ENCODE peak calls at places on chromosomes 4 and X, in ten cellular contexts. U, B, T, J, D, H, I, K, Q and F are unnamed samples.

GRCh38 chr4:31360786-31361185 is 640.6 kb downstream of the PCDH7 start:
- DNase-seq in U (no peak), B (peak; percentile 89), T (no peak), J (no peak), D (no peak), H (no peak), I (peak; percentile 97), K (no peak), Q (no peak), F (no peak)

GRCh38 chrX:28099166-28099565 is 117.9 kb upstream of the DCAF8L1 start:
- DNase-seq in U (no peak), B (no peak), T (no peak), J (no peak), D (no peak), H (no peak), I (peak; percentile 57), K (no peak), Q (no peak), F (no peak)

GRCh38 chr4:4323705-4324534 is 33.9 kb downstream of the ZBTB49 start:
- DNase-seq in U (no peak), B (no peak), T (no peak), J (no peak), D (no peak), H (no peak), I (peak; percentile 77), K (no peak), Q (no peak), F (no peak)

GRCh38 chrX:14675500-14675899 is 146.2 kb downstream of the GLRA2 start:
- DNase-seq in U (no peak), B (no peak), T (no peak), J (no peak), D (no peak), H (no peak), I (no peak), K (no peak), Q (no peak), F (no peak)

GRCh38 chr4:184375027-184375426 is 99.3 kb downstream of the IRF2 start:
- DNase-seq in U (no peak), B (no peak), T (no peak), J (no peak), D (no peak), H (no peak), I (no peak), K (no peak), Q (no peak), F (no peak)

GRCh38 chr4:67682266-67682665 is 18.7 kb downstream of the UBA6 start:
- DNase-seq in U (no peak), B (no peak), T (no peak), J (no peak), D (no peak), H (no peak), I (no peak), K (no peak), Q (no peak), F (no peak)

GRCh38 chr4:7383251-7383650 is 51.5 kb downstream of the PSAPL1 start:
- DNase-seq in U (peak; percentile 30), B (no peak), T (no peak), J (no peak), D (no peak), H (no peak), I (no peak), K (no peak), Q (peak; percentile 49), F (no peak)

GRCh38 chrX:69285401-69285871 is 120.2 kb upstream of the PJA1 start:
- DNase-seq in U (no peak), B (no peak), T (peak; percentile 72), J (no peak), D (no peak), H (no peak), I (peak; percentile 47), K (no peak), Q (no peak), F (no peak)

GRCh38 chrX:132876509-132876837 is 82.0 kb downstream of the HS6ST2 start:
- DNase-seq in U (no peak), B (no peak), T (no peak), J (no peak), D (no peak), H (no peak), I (no peak), K (no peak), Q (no peak), F (no peak)

GRCh38 chr4:42151568-42152506 is 618 bp downstream of the BEND4 start:
- DNase-seq in U (no peak), B (no peak), T (no peak), J (no peak), D (no peak), H (peak; percentile 62), I (no peak), K (peak; percentile 77), Q (peak; percentile 87), F (no peak)

GRCh38 chr4:67871867-67872266 is 11.9 kb downstream of the TMPRSS11D start:
- DNase-seq in U (no peak), B (peak; percentile 18), T (no peak), J (no peak), D (peak; percentile 21), H (no peak), I (peak; percentile 69), K (no peak), Q (no peak), F (no peak)

GRCh38 chrX:72245461-72246089 is 6.7 kb upstream of the ERCC6L start:
- DNase-seq in U (peak; percentile 86), B (peak; percentile 25), T (peak; percentile 62), J (peak; percentile 9), D (peak; percentile 68), H (peak; percentile 45), I (peak; percentile 67), K (no peak), Q (peak; percentile 53), F (no peak)

GRCh38 chr4:13917010-13917409 is 289.5 kb upstream of the BOD1L1 start:
- DNase-seq in U (no peak), B (peak; percentile 86), T (no peak), J (no peak), D (no peak), H (no peak), I (peak; percentile 59), K (no peak), Q (no peak), F (no peak)

GRCh38 chr4:55707507-55707906 is 71.4 kb upstream of the NMU start:
- DNase-seq in U (no peak), B (no peak), T (no peak), J (no peak), D (no peak), H (no peak), I (no peak), K (no peak), Q (no peak), F (no peak)

GRCh38 chr4:150250293-150250997 is 172.2 kb downstream of the DCLK2 start:
- DNase-seq in U (no peak), B (no peak), T (no peak), J (no peak), D (no peak), H (no peak), I (no peak), K (no peak), Q (no peak), F (no peak)

GRCh38 chrX:17818729-17819128 is 42.4 kb downstream of the RAI2 start:
- DNase-seq in U (no peak), B (no peak), T (no peak), J (no peak), D (no peak), H (no peak), I (no peak), K (no peak), Q (no peak), F (no peak)

GRCh38 chr4:472881-473574 is 25.9 kb downstream of the ZNF721 start:
- DNase-seq in U (no peak), B (peak; percentile 0), T (no peak), J (no peak), D (peak; percentile 1), H (no peak), I (peak; percentile 1), K (no peak), Q (no peak), F (no peak)

GRCh38 chrX:46376246-46376885 is 168.9 kb downstream of the ZNF674 start:
- DNase-seq in U (no peak), B (peak; percentile 32), T (no peak), J (peak; percentile 0), D (peak; percentile 41), H (no peak), I (peak; percentile 70), K (no peak), Q (peak; percentile 49), F (no peak)

GRCh38 chr4:76585897-76586360 is 150.9 kb downstream of the SHROOM3 start:
- DNase-seq in U (no peak), B (no peak), T (peak; percentile 86), J (no peak), D (no peak), H (no peak), I (peak; percentile 42), K (peak; percentile 51), Q (peak; percentile 86), F (no peak)

GRCh38 chr4:107991945-107992625 is 2.4 kb downstream of the HADH start:
- DNase-seq in U (no peak), B (no peak), T (no peak), J (no peak), D (no peak), H (no peak), I (peak; percentile 81), K (no peak), Q (no peak), F (no peak)

GRCh38 chr4:115396034-115396433 is 282.6 kb upstream of the NDST4 start:
- DNase-seq in U (no peak), B (no peak), T (no peak), J (no peak), D (no peak), H (no peak), I (no peak), K (no peak), Q (no peak), F (no peak)

GRCh38 chr4:55598641-55599040 is 6.6 kb upstream of the PDCL2 start:
- DNase-seq in U (no peak), B (no peak), T (no peak), J (no peak), D (no peak), H (no peak), I (no peak), K (no peak), Q (no peak), F (no peak)

GRCh38 chrX:25144043-25144940 is 128.5 kb upstream of the ARX start:
- DNase-seq in U (no peak), B (peak; percentile 15), T (peak; percentile 50), J (no peak), D (peak; percentile 46), H (peak; percentile 39), I (peak; percentile 67), K (peak; percentile 1), Q (peak; percentile 81), F (no peak)

GRCh38 chr4:80029364-80029763 is 43.7 kb downstream of the ANTXR2 start:
- DNase-seq in U (no peak), B (no peak), T (no peak), J (no peak), D (no peak), H (no peak), I (no peak), K (no peak), Q (no peak), F (no peak)

GRCh38 chr4:2007804-2008670 is 737 bp downstream of the NELFA start:
- DNase-seq in U (no peak), B (no peak), T (no peak), J (no peak), D (no peak), H (no peak), I (peak; percentile 10), K (no peak), Q (no peak), F (no peak)